ENCODE peak calls at places on chromosome 15, in seven cellular contexts. F, C, M, V, O, E and A are unnamed samples.

GRCh38 chr15:55893852-55894251 is 99.6 kb downstream of the NEDD4 start:
- DNase-seq in F (no peak), C (no peak), M (no peak), V (no peak), O (no peak), E (no peak), A (no peak)

GRCh38 chr15:90083419-90083818 is 18.8 kb downstream of the IDH2 start:
- DNase-seq in F (no peak), C (no peak), M (no peak), V (no peak), O (no peak), E (no peak), A (no peak)

GRCh38 chr15:65869954-65870871 is 922 bp downstream of the RAB11A start:
- DNase-seq in F (no peak), C (peak), M (peak), V (peak), O (peak), E (no peak), A (peak)

GRCh38 chr15:26758079-26758478 is 14.8 kb downstream of the GABRB3 start:
- DNase-seq in F (no peak), C (no peak), M (no peak), V (no peak), O (no peak), E (no peak), A (no peak)

GRCh38 chr15:74192751-74193150 is 9.8 kb downstream of the STRA6 start:
- DNase-seq in F (no peak), C (no peak), M (no peak), V (no peak), O (no peak), E (no peak), A (no peak)

GRCh38 chr15:89059006-89059405 is 29.2 kb upstream of the ABHD2 start:
- DNase-seq in F (no peak), C (no peak), M (no peak), V (no peak), O (no peak), E (no peak), A (no peak)

GRCh38 chr15:40991355-40991754 is 38.1 kb downstream of the CHAC1 start:
- DNase-seq in F (no peak), C (no peak), M (no peak), V (no peak), O (no peak), E (no peak), A (no peak)

GRCh38 chr15:101547737-101548136 is 58.2 kb upstream of the PCSK6 start:
- DNase-seq in F (no peak), C (no peak), M (no peak), V (no peak), O (no peak), E (no peak), A (no peak)

GRCh38 chr15:26729581-26729980 is 43.3 kb downstream of the GABRB3 start:
- DNase-seq in F (no peak), C (no peak), M (peak), V (no peak), O (no peak), E (no peak), A (no peak)

GRCh38 chr15:49094923-49095322 is 48.7 kb upstream of the SECISBP2L start:
- DNase-seq in F (no peak), C (no peak), M (no peak), V (no peak), O (no peak), E (no peak), A (no peak)

GRCh38 chr15:73677146-73677607 is 7.0 kb upstream of the CD276 start:
- DNase-seq in F (peak), C (peak), M (peak), V (peak), O (peak), E (peak), A (peak)

GRCh38 chr15:98263787-98264186 is 303.3 kb downstream of the ARRDC4 start:
- DNase-seq in F (no peak), C (no peak), M (no peak), V (no peak), O (no peak), E (no peak), A (no peak)

GRCh38 chr15:74791667-74792066 is 9.8 kb downstream of the CSK start:
- DNase-seq in F (no peak), C (no peak), M (no peak), V (no peak), O (no peak), E (no peak), A (no peak)

GRCh38 chr15:90910441-90911301 is 7.6 kb downstream of the MAN2A2 start:
- DNase-seq in F (no peak), C (no peak), M (no peak), V (no peak), O (no peak), E (no peak), A (no peak)